ENCODE peak calls at places on chromosomes 7 and 10, in nine cellular contexts. Q is CD8-positive, alpha-beta T cell; G is brain microvascular endothelial cell; A is choroid plexus epithelial cell; N is coronary artery; F is cardiac muscle cell; L is fibroblast of pulmonary artery; R is fibroblast of mammary gland; M is PC-9. Z is an unnamed sample.

GRCh38 chr7:64606385-64606784 is 43.5 kb upstream of the ZNF680 start:
- DNase-seq in Q (no peak), G (no peak), A (no peak), N (no peak), F (no peak), L (no peak), R (no peak), M (no peak), Z (no peak)

GRCh38 chr10:132879408-132880147 is 62.8 kb downstream of the CFAP46 start:
- DNase-seq in Q (no peak), G (no peak), A (no peak), N (no peak), F (no peak), L (no peak), R (no peak), M (no peak), Z (no peak)

GRCh38 chr7:143361552-143362125 is 874 bp downstream of the FAM131B start:
- DNase-seq in Q (no peak), G (no peak), A (no peak), N (peak), F (no peak), L (no peak), R (no peak), M (no peak), Z (no peak)

GRCh38 chr7:8126768-8127167 is 135.2 kb downstream of the ICA1 start:
- DNase-seq in Q (no peak), G (no peak), A (no peak), N (no peak), F (no peak), L (no peak), R (no peak), M (no peak), Z (no peak)

GRCh38 chr7:111409714-111410422 is 152.4 kb downstream of the IMMP2L start:
- DNase-seq in Q (no peak), G (peak), A (peak), N (no peak), F (peak), L (peak), R (no peak), M (no peak), Z (no peak)

GRCh38 chr7:136293272-136293671 is 316.1 kb upstream of the MTPN start:
- DNase-seq in Q (no peak), G (no peak), A (no peak), N (no peak), F (no peak), L (no peak), R (no peak), M (no peak), Z (no peak)

GRCh38 chr10:17061418-17061817 is 68.2 kb downstream of the CUBN start:
- DNase-seq in Q (no peak), G (peak), A (peak), N (no peak), F (peak), L (peak), R (peak), M (no peak), Z (no peak)

GRCh38 chr10:55160904-55161303 is 359.9 kb upstream of the PCDH15 start:
- DNase-seq in Q (no peak), G (no peak), A (no peak), N (no peak), F (no peak), L (no peak), R (no peak), M (no peak), Z (peak)

GRCh38 chr7:27196287-27196739 is 3.6 kb downstream of the HOXA13 start:
- DNase-seq in Q (peak), G (peak), A (peak), N (peak), F (peak), L (peak), R (peak), M (peak), Z (peak)

GRCh38 chr10:125407000-125407502 is 246.7 kb upstream of the CTBP2 start:
- DNase-seq in Q (no peak), G (peak), A (peak), N (no peak), F (no peak), L (no peak), R (peak), M (peak), Z (peak)

GRCh38 chr7:73701357-73701995 is 18.0 kb downstream of the STX1A start:
- DNase-seq in Q (peak), G (peak), A (peak), N (no peak), F (peak), L (peak), R (peak), M (peak), Z (peak)

GRCh38 chr7:96120445-96120844 is 201.5 kb downstream of the SLC25A13 start:
- DNase-seq in Q (no peak), G (no peak), A (no peak), N (no peak), F (no peak), L (no peak), R (peak), M (no peak), Z (no peak)

GRCh38 chr7:153432056-153432455 is 620.1 kb upstream of the DPP6 start:
- DNase-seq in Q (no peak), G (no peak), A (no peak), N (no peak), F (no peak), L (no peak), R (no peak), M (no peak), Z (no peak)

GRCh38 chr7:140316165-140316661 is 82.1 kb downstream of the SLC37A3 start:
- DNase-seq in Q (no peak), G (peak), A (peak), N (peak), F (peak), L (peak), R (peak), M (peak), Z (peak)

GRCh38 chr7:22420973-22421635 is 64.2 kb upstream of the RAPGEF5 start:
- DNase-seq in Q (no peak), G (no peak), A (peak), N (no peak), F (peak), L (peak), R (no peak), M (no peak), Z (no peak)

GRCh38 chr7:41886257-41886905 is 183.5 kb upstream of the INHBA start:
- DNase-seq in Q (no peak), G (peak), A (peak), N (no peak), F (peak), L (peak), R (peak), M (no peak), Z (peak)

GRCh38 chr7:132806834-132807233 is 230.6 kb upstream of the PLXNA4 start:
- DNase-seq in Q (no peak), G (no peak), A (no peak), N (no peak), F (peak), L (no peak), R (no peak), M (no peak), Z (no peak)

GRCh38 chr10:73782749-73783085 is 869 bp downstream of the CHCHD1 start:
- DNase-seq in Q (no peak), G (no peak), A (no peak), N (no peak), F (no peak), L (no peak), R (no peak), M (no peak), Z (no peak)

GRCh38 chr10:3932597-3933380 is 147.8 kb upstream of the KLF6 start:
- DNase-seq in Q (no peak), G (no peak), A (no peak), N (no peak), F (no peak), L (no peak), R (no peak), M (no peak), Z (no peak)

GRCh38 chr7:42232275-42232674 is 4.7 kb downstream of the GLI3 start:
- DNase-seq in Q (no peak), G (no peak), A (no peak), N (no peak), F (peak), L (peak), R (peak), M (no peak), Z (peak)

GRCh38 chr10:71212249-71213126 is at the start of gene UNC5B:
- DNase-seq in Q (peak), G (peak), A (peak), N (peak), F (peak), L (peak), R (peak), M (peak), Z (peak)

GRCh38 chr7:836429-836828 is 4.2 kb downstream of the SUN1 start:
- DNase-seq in Q (no peak), G (peak), A (peak), N (no peak), F (peak), L (peak), R (peak), M (no peak), Z (no peak)

GRCh38 chr7:142859829-142860228 is 5.0 kb downstream of the EPHB6 start:
- DNase-seq in Q (no peak), G (peak), A (peak), N (no peak), F (peak), L (peak), R (peak), M (peak), Z (peak)

GRCh38 chr10:21055339-21056135 is 158.4 kb upstream of the NEBL start:
- DNase-seq in Q (no peak), G (no peak), A (no peak), N (no peak), F (no peak), L (no peak), R (no peak), M (no peak), Z (no peak)

GRCh38 chr10:123567984-123568745 is 98.0 kb upstream of the GPR26 start:
- DNase-seq in Q (no peak), G (no peak), A (no peak), N (no peak), F (no peak), L (no peak), R (no peak), M (no peak), Z (no peak)

GRCh38 chr10:75094465-75094864 is 17.0 kb upstream of the SAMD8 start:
- DNase-seq in Q (no peak), G (no peak), A (no peak), N (no peak), F (no peak), L (no peak), R (no peak), M (no peak), Z (no peak)

GRCh38 chr10:85044-85443 is 35.9 kb upstream of the TUBB8 start:
- DNase-seq in Q (no peak), G (no peak), A (no peak), N (no peak), F (no peak), L (no peak), R (no peak), M (no peak), Z (no peak)

GRCh38 chr7:45148653-45148973 is 9.0 kb upstream of the RAMP3 start:
- DNase-seq in Q (no peak), G (no peak), A (no peak), N (no peak), F (no peak), L (no peak), R (no peak), M (no peak), Z (no peak)

GRCh38 chr7:30682131-30683083 is at the start of gene CRHR2:
- DNase-seq in Q (peak), G (no peak), A (no peak), N (no peak), F (no peak), L (no peak), R (no peak), M (no peak), Z (no peak)

GRCh38 chr10:73253226-73253557 is 748 bp upstream of the MRPS16 start:
- DNase-seq in Q (no peak), G (no peak), A (peak), N (no peak), F (no peak), L (no peak), R (no peak), M (no peak), Z (peak)

GRCh38 chr7:77727936-77728701 is 31.9 kb downstream of the RSBN1L start:
- DNase-seq in Q (no peak), G (no peak), A (peak), N (no peak), F (peak), L (peak), R (peak), M (no peak), Z (peak)

GRCh38 chr10:58266826-58267712 is 625 bp downstream of the IPMK start:
- DNase-seq in Q (peak), G (no peak), A (peak), N (peak), F (peak), L (peak), R (peak), M (peak), Z (peak)

GRCh38 chr10:7610651-7611389 is 55.9 kb downstream of the ITIH5 start:
- DNase-seq in Q (no peak), G (no peak), A (peak), N (peak), F (peak), L (peak), R (peak), M (no peak), Z (no peak)

GRCh38 chr10:59817806-59818205 is 64.6 kb upstream of the MRLN start:
- DNase-seq in Q (no peak), G (peak), A (no peak), N (peak), F (peak), L (peak), R (peak), M (no peak), Z (no peak)

GRCh38 chr10:129918836-129919235 is 45.2 kb downstream of the EBF3 start:
- DNase-seq in Q (no peak), G (no peak), A (no peak), N (no peak), F (no peak), L (no peak), R (no peak), M (no peak), Z (no peak)

GRCh38 chr10:4013651-4014085 is 228.7 kb upstream of the KLF6 start:
- DNase-seq in Q (no peak), G (no peak), A (no peak), N (no peak), F (no peak), L (no peak), R (no peak), M (no peak), Z (no peak)

GRCh38 chr7:151867912-151868804 is 8.8 kb downstream of the PRKAG2 start:
- DNase-seq in Q (no peak), G (no peak), A (no peak), N (no peak), F (no peak), L (no peak), R (peak), M (no peak), Z (no peak)

DNA sequence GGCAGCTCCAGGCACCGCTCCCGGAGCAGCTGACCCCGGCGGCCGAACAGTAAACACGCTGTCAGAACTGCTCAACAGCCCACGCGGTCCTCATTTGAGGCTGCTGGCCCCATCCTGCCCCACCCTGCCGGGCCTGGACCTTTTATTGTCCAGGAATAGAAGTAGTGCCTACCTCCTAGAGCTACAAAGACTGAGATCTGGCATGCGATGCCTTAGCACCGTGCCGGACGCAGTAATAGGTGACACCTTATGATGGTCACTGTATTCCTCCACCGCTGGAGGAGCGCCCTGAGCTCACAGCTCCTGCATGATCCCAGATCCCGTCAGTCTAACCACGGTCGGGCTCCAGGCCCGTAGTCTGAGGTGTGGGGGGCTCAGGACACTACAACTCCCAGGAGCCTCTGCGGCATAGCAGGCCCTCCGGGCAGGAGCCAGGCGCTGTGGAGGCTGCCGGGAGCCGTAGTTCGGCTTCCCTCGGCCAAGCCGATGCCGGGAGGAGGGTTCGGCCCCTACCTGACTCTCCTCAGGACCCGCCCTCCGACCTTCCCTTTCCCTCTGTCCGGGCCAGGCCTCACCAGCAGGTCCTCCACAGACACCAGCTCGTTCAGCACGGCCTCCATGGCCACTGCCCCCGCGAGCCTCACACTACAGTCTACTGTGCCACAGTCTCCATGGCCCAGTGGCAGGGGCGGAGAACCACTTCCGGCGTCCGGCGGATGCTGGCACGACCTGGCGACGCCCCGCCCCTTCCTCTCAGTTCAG is at the start of gene FIS1:
- DNase-seq in Q (peak), G (peak), A (peak), N (peak), F (peak), L (peak), R (peak), M (peak), Z (peak)
- TF ChIP-seq CTCF in Q (peak), G (peak), A (no peak), N (peak), F (no peak), L (peak), R (peak), M (peak), Z (peak)

DNA sequence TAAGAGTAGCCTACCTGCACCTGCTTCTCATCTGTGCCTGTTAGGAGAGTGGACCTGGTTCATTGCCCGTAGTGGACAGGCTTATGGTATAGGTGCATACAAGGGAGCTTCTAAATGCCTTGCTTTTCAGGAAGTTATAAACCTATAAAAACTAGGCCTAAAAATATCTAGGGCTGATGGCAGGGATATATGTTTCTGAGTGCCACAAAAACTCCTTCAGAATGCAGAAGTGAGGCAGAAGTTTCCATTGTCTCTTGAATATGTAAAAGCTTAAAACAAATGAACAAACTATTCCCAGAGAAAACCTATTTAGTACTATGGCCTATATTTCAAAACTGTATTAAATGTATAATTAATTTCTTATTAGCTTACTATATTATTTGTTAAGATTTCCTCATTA is 91.8 kb downstream of the RNLS start:
- DNase-seq in Q (no peak), G (no peak), A (no peak), N (no peak), F (no peak), L (no peak), R (no peak), M (no peak), Z (no peak)
- H3K4me3 ChIP-seq in Q (no peak), G (no peak), A (no peak), N (no peak), F (no peak), L (no peak), R (no peak), M (no peak), Z (no peak)

GRCh38 chr7:50976064-50976463 is 193.4 kb upstream of the GRB10 start:
- DNase-seq in Q (no peak), G (no peak), A (no peak), N (no peak), F (no peak), L (no peak), R (no peak), M (no peak), Z (no peak)

GRCh38 chr7:50982626-50983025 is 199.9 kb upstream of the GRB10 start:
- DNase-seq in Q (no peak), G (no peak), A (no peak), N (no peak), F (no peak), L (no peak), R (peak), M (no peak), Z (no peak)

GRCh38 chr7:50974240-50974639 is 191.5 kb upstream of the GRB10 start:
- DNase-seq in Q (no peak), G (no peak), A (no peak), N (no peak), F (no peak), L (no peak), R (no peak), M (no peak), Z (no peak)

GRCh38 chr7:50981743-50982142 is 199.0 kb upstream of the GRB10 start:
- DNase-seq in Q (no peak), G (no peak), A (no peak), N (no peak), F (no peak), L (no peak), R (no peak), M (no peak), Z (no peak)

DNA sequence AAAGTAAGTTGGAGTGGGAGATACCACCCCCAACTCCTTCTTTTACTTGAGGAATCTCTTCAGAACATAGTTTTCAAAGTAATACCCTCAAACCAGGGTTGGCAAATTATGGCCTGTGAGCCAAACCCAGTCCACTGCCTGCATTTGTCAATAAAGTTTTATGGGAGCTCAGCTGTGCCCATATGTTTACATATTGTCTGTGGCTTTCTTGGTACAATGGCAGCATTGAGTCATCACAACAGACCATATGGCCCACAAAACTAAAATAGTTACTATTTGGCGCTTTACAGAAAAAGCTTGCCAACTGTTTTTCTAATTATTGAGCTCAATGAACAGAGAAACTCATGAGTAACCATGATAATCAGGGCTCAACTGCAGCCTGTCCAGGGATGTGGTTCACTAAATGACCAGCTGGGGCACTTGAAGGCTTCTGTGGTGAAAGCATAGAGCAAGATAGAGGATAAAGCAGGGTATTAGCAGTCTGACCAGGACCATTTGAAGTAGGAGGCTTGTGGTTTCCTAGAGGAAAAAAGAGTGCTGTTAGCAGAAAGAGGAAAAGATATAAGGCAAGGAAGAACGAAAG is 196.0 kb upstream of the GRB10 start:
- DNase-seq in Q (no peak), G (peak), A (peak), N (no peak), F (peak), L (no peak), R (peak), M (no peak), Z (no peak)
- TF ChIP-seq CTCF in Q (no peak), G (peak), A (peak), N (no peak), F (peak), L (no peak), R (no peak), M (peak), Z (no peak)

GRCh38 chr10:97328646-97329453 is 5.7 kb downstream of the FRAT2 start:
- DNase-seq in Q (no peak), G (no peak), A (peak), N (no peak), F (no peak), L (no peak), R (no peak), M (no peak), Z (no peak)

GRCh38 chr10:97327348-97328294 is 6.9 kb downstream of the FRAT2 start:
- DNase-seq in Q (no peak), G (no peak), A (no peak), N (no peak), F (no peak), L (no peak), R (no peak), M (no peak), Z (no peak)

GRCh38 chr10:97321807-97322195 is 2.7 kb downstream of the FRAT1 start:
- DNase-seq in Q (no peak), G (no peak), A (no peak), N (no peak), F (no peak), L (no peak), R (no peak), M (no peak), Z (no peak)

GRCh38 chr10:97321032-97321806 is 2.1 kb downstream of the FRAT1 start:
- DNase-seq in Q (no peak), G (no peak), A (no peak), N (no peak), F (no peak), L (no peak), R (no peak), M (no peak), Z (no peak)

GRCh38 chr10:97325754-97326153 is 6.7 kb downstream of the FRAT1 start:
- DNase-seq in Q (no peak), G (no peak), A (no peak), N (no peak), F (no peak), L (no peak), R (no peak), M (no peak), Z (no peak)
- H3K4me3 ChIP-seq in Q (no peak), G (no peak), A (no peak), N (no peak), F (no peak), L (no peak), R (no peak), M (no peak), Z (no peak)

GRCh38 chr10:97135464-97135863 is 50.3 kb downstream of the SLIT1 start:
- DNase-seq in Q (no peak), G (no peak), A (no peak), N (no peak), F (no peak), L (no peak), R (no peak), M (no peak), Z (no peak)
- TF ChIP-seq CTCF in Q (no peak), G (no peak), A (no peak), N (no peak), F (no peak), L (no peak), R (no peak), M (no peak), Z (no peak)

Z was measured in epithelial cell of esophagus.